ENCODE peak calls at places on chromosomes 4 and X, in nine cellular contexts. One of them, this sample, is unnamed.

GRCh38 chr4:169070895-169071218 is 60.8 kb upstream of the CBR4 start:
- DNase-seq in IMR-90: no peak
- DNase-seq in HT1080: peak
- DNase-seq in immature natural killer cell: no peak
- DNase-seq in upper lobe of right lung: no peak
- DNase-seq in HCT116: no peak
- DNase-seq in fibroblast of pulmonary artery: peak
- DNase-seq in effector CD4-positive, alpha-beta T cell: no peak
- DNase-seq in NCI-H2081: peak
- DNase-seq in this sample: no peak

GRCh38 chr4:120616-121015 is 3.7 kb upstream of the ZNF718 start:
- DNase-seq in IMR-90: no peak
- DNase-seq in HT1080: no peak
- DNase-seq in immature natural killer cell: no peak
- DNase-seq in upper lobe of right lung: no peak
- DNase-seq in HCT116: no peak
- DNase-seq in fibroblast of pulmonary artery: no peak
- DNase-seq in effector CD4-positive, alpha-beta T cell: no peak
- DNase-seq in NCI-H2081: no peak
- DNase-seq in this sample: no peak

GRCh38 chr4:177117256-177117655 is 192.4 kb upstream of the NEIL3 start:
- DNase-seq in IMR-90: no peak
- DNase-seq in HT1080: no peak
- DNase-seq in immature natural killer cell: no peak
- DNase-seq in upper lobe of right lung: no peak
- DNase-seq in HCT116: no peak
- DNase-seq in fibroblast of pulmonary artery: no peak
- DNase-seq in effector CD4-positive, alpha-beta T cell: no peak
- DNase-seq in NCI-H2081: no peak
- DNase-seq in this sample: no peak

GRCh38 chr4:37268311-37268710 is 23.8 kb downstream of the NWD2 start:
- DNase-seq in IMR-90: no peak
- DNase-seq in HT1080: no peak
- DNase-seq in immature natural killer cell: no peak
- DNase-seq in upper lobe of right lung: no peak
- DNase-seq in HCT116: no peak
- DNase-seq in fibroblast of pulmonary artery: no peak
- DNase-seq in effector CD4-positive, alpha-beta T cell: no peak
- DNase-seq in NCI-H2081: no peak
- DNase-seq in this sample: no peak

GRCh38 chr4:10074767-10075105 is 41.9 kb downstream of the WDR1 start:
- DNase-seq in IMR-90: peak
- DNase-seq in HT1080: peak
- DNase-seq in immature natural killer cell: no peak
- DNase-seq in upper lobe of right lung: no peak
- DNase-seq in HCT116: no peak
- DNase-seq in fibroblast of pulmonary artery: peak
- DNase-seq in effector CD4-positive, alpha-beta T cell: no peak
- DNase-seq in NCI-H2081: peak
- DNase-seq in this sample: no peak

GRCh38 chr4:171203425-171203824 is 609.8 kb upstream of the GALNTL6 start:
- DNase-seq in IMR-90: no peak
- DNase-seq in HT1080: peak
- DNase-seq in immature natural killer cell: no peak
- DNase-seq in upper lobe of right lung: no peak
- DNase-seq in HCT116: no peak
- DNase-seq in fibroblast of pulmonary artery: no peak
- DNase-seq in effector CD4-positive, alpha-beta T cell: no peak
- DNase-seq in NCI-H2081: peak
- DNase-seq in this sample: no peak

GRCh38 chrX:31589503-31589902 is 517.7 kb upstream of the FTHL17 start:
- DNase-seq in IMR-90: no peak
- DNase-seq in HT1080: no peak
- DNase-seq in immature natural killer cell: no peak
- DNase-seq in upper lobe of right lung: no peak
- DNase-seq in HCT116: no peak
- DNase-seq in fibroblast of pulmonary artery: no peak
- DNase-seq in effector CD4-positive, alpha-beta T cell: no peak
- DNase-seq in NCI-H2081: no peak
- DNase-seq in this sample: no peak

GRCh38 chrX:13009256-13009655 is 34.3 kb downstream of the TMSB4X start:
- DNase-seq in IMR-90: no peak
- DNase-seq in HT1080: no peak
- DNase-seq in immature natural killer cell: no peak
- DNase-seq in upper lobe of right lung: peak
- DNase-seq in HCT116: no peak
- DNase-seq in fibroblast of pulmonary artery: no peak
- DNase-seq in effector CD4-positive, alpha-beta T cell: no peak
- DNase-seq in NCI-H2081: no peak
- DNase-seq in this sample: no peak

GRCh38 chr4:79897174-79897573 is 175.9 kb downstream of the ANTXR2 start:
- DNase-seq in IMR-90: no peak
- DNase-seq in HT1080: no peak
- DNase-seq in immature natural killer cell: no peak
- DNase-seq in upper lobe of right lung: no peak
- DNase-seq in HCT116: no peak
- DNase-seq in fibroblast of pulmonary artery: no peak
- DNase-seq in effector CD4-positive, alpha-beta T cell: no peak
- DNase-seq in NCI-H2081: no peak
- DNase-seq in this sample: no peak

GRCh38 chr4:95674451-95675095 is 125.8 kb upstream of the UNC5C start:
- DNase-seq in IMR-90: no peak
- DNase-seq in HT1080: no peak
- DNase-seq in immature natural killer cell: no peak
- DNase-seq in upper lobe of right lung: no peak
- DNase-seq in HCT116: no peak
- DNase-seq in fibroblast of pulmonary artery: peak
- DNase-seq in effector CD4-positive, alpha-beta T cell: no peak
- DNase-seq in NCI-H2081: no peak
- DNase-seq in this sample: no peak

GRCh38 chr4:123564758-123565346 is 168.3 kb downstream of the SPRY1 start:
- DNase-seq in IMR-90: peak
- DNase-seq in HT1080: peak
- DNase-seq in immature natural killer cell: peak
- DNase-seq in upper lobe of right lung: no peak
- DNase-seq in HCT116: peak
- DNase-seq in fibroblast of pulmonary artery: peak
- DNase-seq in effector CD4-positive, alpha-beta T cell: peak
- DNase-seq in NCI-H2081: peak
- DNase-seq in this sample: no peak

GRCh38 chr4:77538144-77538543 is 67.5 kb upstream of the CXCL13 start:
- DNase-seq in IMR-90: peak
- DNase-seq in HT1080: peak
- DNase-seq in immature natural killer cell: no peak
- DNase-seq in upper lobe of right lung: no peak
- DNase-seq in HCT116: peak
- DNase-seq in fibroblast of pulmonary artery: peak
- DNase-seq in effector CD4-positive, alpha-beta T cell: no peak
- DNase-seq in NCI-H2081: no peak
- DNase-seq in this sample: no peak

GRCh38 chr4:89482248-89482647 is 174.6 kb upstream of the GPRIN3 start:
- DNase-seq in IMR-90: peak
- DNase-seq in HT1080: peak
- DNase-seq in immature natural killer cell: peak
- DNase-seq in upper lobe of right lung: no peak
- DNase-seq in HCT116: peak
- DNase-seq in fibroblast of pulmonary artery: peak
- DNase-seq in effector CD4-positive, alpha-beta T cell: no peak
- DNase-seq in NCI-H2081: peak
- DNase-seq in this sample: no peak

GRCh38 chr4:11611868-11612267 is 183.2 kb upstream of the HS3ST1 start:
- DNase-seq in IMR-90: no peak
- DNase-seq in HT1080: no peak
- DNase-seq in immature natural killer cell: no peak
- DNase-seq in upper lobe of right lung: no peak
- DNase-seq in HCT116: no peak
- DNase-seq in fibroblast of pulmonary artery: no peak
- DNase-seq in effector CD4-positive, alpha-beta T cell: no peak
- DNase-seq in NCI-H2081: no peak
- DNase-seq in this sample: no peak

GRCh38 chrX:130144509-130144908 is 21.1 kb downstream of the AIFM1 start:
- DNase-seq in IMR-90: peak
- DNase-seq in HT1080: no peak
- DNase-seq in immature natural killer cell: no peak
- DNase-seq in upper lobe of right lung: no peak
- DNase-seq in HCT116: no peak
- DNase-seq in fibroblast of pulmonary artery: peak
- DNase-seq in effector CD4-positive, alpha-beta T cell: no peak
- DNase-seq in NCI-H2081: no peak
- DNase-seq in this sample: no peak

GRCh38 chr4:48340276-48340904 is 939 bp upstream of the SLAIN2 start:
- DNase-seq in IMR-90: peak
- DNase-seq in HT1080: no peak
- DNase-seq in immature natural killer cell: no peak
- DNase-seq in upper lobe of right lung: no peak
- DNase-seq in HCT116: no peak
- DNase-seq in fibroblast of pulmonary artery: peak
- DNase-seq in effector CD4-positive, alpha-beta T cell: peak
- DNase-seq in NCI-H2081: peak
- DNase-seq in this sample: no peak

GRCh38 chr4:2284934-2285664 is 23.2 kb upstream of the MXD4 start:
- DNase-seq in IMR-90: peak
- DNase-seq in HT1080: peak
- DNase-seq in immature natural killer cell: peak
- DNase-seq in upper lobe of right lung: peak
- DNase-seq in HCT116: no peak
- DNase-seq in fibroblast of pulmonary artery: peak
- DNase-seq in effector CD4-positive, alpha-beta T cell: no peak
- DNase-seq in NCI-H2081: no peak
- DNase-seq in this sample: no peak